ENCODE peak calls at places on chromosomes 11 and 22, in eight cellular contexts. One of them, this sample, is unnamed.

GRCh38 chr22:46587067-46587471 is 33.1 kb upstream of the GRAMD4 start:
- DNase-seq in body of pancreas: no peak
- DNase-seq in tibial artery: no peak
- DNase-seq in right lobe of liver: no peak
- DNase-seq in fibroblast of lung: no peak
- DNase-seq in stomach: no peak
- DNase-seq in CD4-positive, alpha-beta T cell: no peak
- DNase-seq in Peyer's patch: peak; percentile 70
- DNase-seq in this sample: no peak

GRCh38 chr22:44782286-44782830 is 30.0 kb downstream of the ARHGAP8 start:
- DNase-seq in body of pancreas: no peak
- DNase-seq in tibial artery: no peak
- DNase-seq in right lobe of liver: no peak
- DNase-seq in CD4-positive, alpha-beta T cell: no peak
- DNase-seq in Peyer's patch: no peak
- DNase-seq in fibroblast of lung: no peak
- DNase-seq in stomach: no peak
- DNase-seq in this sample: no peak

GRCh38 chr11:31809857-31810778 is 1.0 kb downstream of the PAX6 start:
- DNase-seq in tibial artery: no peak
- DNase-seq in CD4-positive, alpha-beta T cell: no peak
- DNase-seq in right lobe of liver: peak; percentile 26
- DNase-seq in body of pancreas: peak; percentile 36
- DNase-seq in fibroblast of lung: peak; percentile 52
- DNase-seq in stomach: no peak
- DNase-seq in Peyer's patch: no peak
- DNase-seq in this sample: no peak

GRCh38 chr22:26579331-26579886 is 10.5 kb downstream of the TPST2 start:
- DNase-seq in right lobe of liver: peak; percentile 29
- DNase-seq in tibial artery: no peak
- DNase-seq in body of pancreas: no peak
- DNase-seq in stomach: peak; percentile 35
- DNase-seq in Peyer's patch: peak; percentile 82
- DNase-seq in CD4-positive, alpha-beta T cell: peak; percentile 30
- DNase-seq in fibroblast of lung: no peak
- DNase-seq in this sample: no peak

GRCh38 chr11:132780051-132780450 is 752.2 kb downstream of the OPCML start:
- DNase-seq in stomach: no peak
- DNase-seq in tibial artery: no peak
- DNase-seq in CD4-positive, alpha-beta T cell: no peak
- DNase-seq in Peyer's patch: no peak
- DNase-seq in body of pancreas: no peak
- DNase-seq in right lobe of liver: no peak
- DNase-seq in fibroblast of lung: no peak
- DNase-seq in this sample: no peak

GRCh38 chr11:43327987-43328386 is 16.2 kb downstream of the API5 start:
- DNase-seq in stomach: peak; percentile 54
- DNase-seq in right lobe of liver: no peak
- DNase-seq in fibroblast of lung: peak; percentile 93
- DNase-seq in body of pancreas: peak; percentile 7
- DNase-seq in Peyer's patch: no peak
- DNase-seq in CD4-positive, alpha-beta T cell: no peak
- DNase-seq in tibial artery: no peak
- DNase-seq in this sample: no peak

GRCh38 chr11:117860139-117860538 is 16.3 kb downstream of the FXYD6 start:
- DNase-seq in right lobe of liver: no peak
- DNase-seq in stomach: peak; percentile 22
- DNase-seq in Peyer's patch: no peak
- DNase-seq in tibial artery: no peak
- DNase-seq in CD4-positive, alpha-beta T cell: no peak
- DNase-seq in body of pancreas: no peak
- DNase-seq in fibroblast of lung: no peak
- DNase-seq in this sample: no peak

GRCh38 chr22:20438066-20438677 is 547 bp upstream of the SCARF2 start:
- DNase-seq in fibroblast of lung: peak; percentile 64
- DNase-seq in right lobe of liver: no peak
- DNase-seq in CD4-positive, alpha-beta T cell: no peak
- DNase-seq in tibial artery: peak; percentile 77
- DNase-seq in body of pancreas: no peak
- DNase-seq in stomach: no peak
- DNase-seq in Peyer's patch: no peak
- DNase-seq in this sample: no peak

GRCh38 chr22:45678961-45679912 is 7.6 kb downstream of the ATXN10 start:
- DNase-seq in tibial artery: no peak
- DNase-seq in Peyer's patch: no peak
- DNase-seq in CD4-positive, alpha-beta T cell: no peak
- DNase-seq in body of pancreas: no peak
- DNase-seq in right lobe of liver: no peak
- DNase-seq in fibroblast of lung: peak; percentile 87
- DNase-seq in stomach: no peak
- DNase-seq in this sample: no peak

GRCh38 chr11:26626346-26626745 is 54.3 kb upstream of the MUC15 start:
- DNase-seq in CD4-positive, alpha-beta T cell: no peak
- DNase-seq in tibial artery: no peak
- DNase-seq in stomach: no peak
- DNase-seq in body of pancreas: no peak
- DNase-seq in right lobe of liver: no peak
- DNase-seq in fibroblast of lung: peak; percentile 6
- DNase-seq in Peyer's patch: no peak
- DNase-seq in this sample: no peak

GRCh38 chr11:36126703-36127102 is 162.5 kb downstream of the COMMD9 start:
- DNase-seq in tibial artery: no peak
- DNase-seq in fibroblast of lung: no peak
- DNase-seq in right lobe of liver: no peak
- DNase-seq in CD4-positive, alpha-beta T cell: no peak
- DNase-seq in stomach: no peak
- DNase-seq in Peyer's patch: no peak
- DNase-seq in body of pancreas: no peak
- DNase-seq in this sample: no peak

GRCh38 chr11:111334495-111335123 is 36.3 kb downstream of the POU2AF3 start:
- DNase-seq in CD4-positive, alpha-beta T cell: no peak
- DNase-seq in fibroblast of lung: peak; percentile 30
- DNase-seq in body of pancreas: peak; percentile 76
- DNase-seq in stomach: peak; percentile 88
- DNase-seq in Peyer's patch: no peak
- DNase-seq in tibial artery: no peak
- DNase-seq in right lobe of liver: peak; percentile 71
- DNase-seq in this sample: no peak

GRCh38 chr11:41989173-41989572 is 529.7 kb upstream of the LRRC4C start:
- DNase-seq in right lobe of liver: no peak
- DNase-seq in stomach: no peak
- DNase-seq in Peyer's patch: no peak
- DNase-seq in CD4-positive, alpha-beta T cell: no peak
- DNase-seq in fibroblast of lung: peak; percentile 14
- DNase-seq in body of pancreas: no peak
- DNase-seq in tibial artery: no peak
- DNase-seq in this sample: no peak

GRCh38 chr22:17871726-17872458 is 97.6 kb upstream of the BID start:
- DNase-seq in body of pancreas: no peak
- DNase-seq in Peyer's patch: no peak
- DNase-seq in stomach: no peak
- DNase-seq in tibial artery: no peak
- DNase-seq in fibroblast of lung: no peak
- DNase-seq in CD4-positive, alpha-beta T cell: no peak
- DNase-seq in right lobe of liver: no peak
- DNase-seq in this sample: no peak

GRCh38 chr11:124415356-124415923 is 9.2 kb downstream of the OR8B4 start:
- DNase-seq in stomach: no peak
- DNase-seq in right lobe of liver: no peak
- DNase-seq in body of pancreas: no peak
- DNase-seq in fibroblast of lung: peak; percentile 40
- DNase-seq in Peyer's patch: no peak
- DNase-seq in CD4-positive, alpha-beta T cell: no peak
- DNase-seq in tibial artery: no peak
- DNase-seq in this sample: no peak

DNA sequence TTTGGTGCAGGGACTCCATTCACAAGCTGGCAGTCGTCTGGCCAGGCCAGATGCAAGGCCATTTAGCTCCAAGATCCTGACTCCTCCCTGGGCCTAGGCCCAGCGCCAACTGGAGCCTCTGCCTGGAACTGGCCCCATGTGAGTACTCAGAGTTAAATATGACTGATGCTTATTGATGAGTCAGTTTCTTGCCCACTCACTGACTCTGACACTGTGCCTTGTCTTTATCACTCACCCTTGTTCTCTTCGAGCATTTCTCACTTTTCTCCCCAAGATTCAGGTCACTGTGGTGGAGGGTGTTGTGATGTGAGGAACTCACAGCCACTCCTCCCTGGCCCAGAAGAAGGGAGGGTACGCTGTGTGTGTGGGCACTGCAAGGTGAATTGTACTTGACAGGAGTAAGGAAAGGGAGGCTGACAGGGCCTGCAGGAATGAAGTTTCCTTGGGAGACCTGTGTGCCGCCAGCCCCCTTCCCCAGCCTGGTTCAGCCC is 23.2 kb upstream of the ST3GAL4 start:
- DNase-seq in body of pancreas: peak; percentile 29
- DNase-seq in CD4-positive, alpha-beta T cell: no peak
- DNase-seq in stomach: no peak
- DNase-seq in Peyer's patch: no peak
- DNase-seq in tibial artery: peak; percentile 81
- DNase-seq in fibroblast of lung: peak; percentile 88
- DNase-seq in right lobe of liver: peak; percentile 63
- DNase-seq in this sample: no peak
- TF ChIP-seq CTCF in body of pancreas: no peak
- TF ChIP-seq CTCF in CD4-positive, alpha-beta T cell: no peak
- TF ChIP-seq CTCF in stomach: no peak
- TF ChIP-seq CTCF in Peyer's patch: no peak
- TF ChIP-seq CTCF in tibial artery: no peak
- TF ChIP-seq CTCF in fibroblast of lung: no peak
- TF ChIP-seq CTCF in right lobe of liver: no peak
- TF ChIP-seq CTCF in this sample: no peak

GRCh38 chr11:17351510-17352176 is at the start of gene NCR3LG1:
- DNase-seq in tibial artery: peak; percentile 83
- DNase-seq in CD4-positive, alpha-beta T cell: peak; percentile 63
- DNase-seq in stomach: peak; percentile 68
- DNase-seq in body of pancreas: peak; percentile 58
- DNase-seq in fibroblast of lung: peak; percentile 64
- DNase-seq in right lobe of liver: peak; percentile 73
- DNase-seq in Peyer's patch: peak; percentile 49
- DNase-seq in this sample: no peak

GRCh38 chr11:17353228-17354021 is 1.8 kb downstream of the NCR3LG1 start:
- DNase-seq in body of pancreas: peak; percentile 75
- DNase-seq in fibroblast of lung: peak; percentile 83
- DNase-seq in tibial artery: peak; percentile 79
- DNase-seq in right lobe of liver: peak; percentile 81
- DNase-seq in CD4-positive, alpha-beta T cell: peak; percentile 26
- DNase-seq in stomach: peak; percentile 73
- DNase-seq in Peyer's patch: peak; percentile 38
- DNase-seq in this sample: peak; percentile 40

GRCh38 chr11:17350455-17351170 is 987 bp upstream of the NCR3LG1 start:
- DNase-seq in Peyer's patch: no peak
- DNase-seq in body of pancreas: no peak
- DNase-seq in CD4-positive, alpha-beta T cell: no peak
- DNase-seq in stomach: no peak
- DNase-seq in tibial artery: no peak
- DNase-seq in right lobe of liver: no peak
- DNase-seq in fibroblast of lung: no peak
- DNase-seq in this sample: no peak

GRCh38 chr11:17352925-17353227 is 1.3 kb downstream of the NCR3LG1 start:
- DNase-seq in tibial artery: peak; percentile 69
- DNase-seq in Peyer's patch: peak; percentile 33
- DNase-seq in stomach: peak; percentile 54
- DNase-seq in right lobe of liver: peak; percentile 54
- DNase-seq in body of pancreas: peak; percentile 52
- DNase-seq in fibroblast of lung: peak; percentile 41
- DNase-seq in CD4-positive, alpha-beta T cell: no peak
- DNase-seq in this sample: peak; percentile 13

GRCh38 chr11:17351171-17351509 is 460 bp upstream of the NCR3LG1 start:
- DNase-seq in right lobe of liver: no peak
- DNase-seq in tibial artery: no peak
- DNase-seq in Peyer's patch: no peak
- DNase-seq in stomach: no peak
- DNase-seq in CD4-positive, alpha-beta T cell: no peak
- DNase-seq in fibroblast of lung: no peak
- DNase-seq in body of pancreas: no peak
- DNase-seq in this sample: no peak
- TF ChIP-seq CTCF in right lobe of liver: no peak
- TF ChIP-seq CTCF in tibial artery: no peak
- TF ChIP-seq CTCF in Peyer's patch: no peak
- TF ChIP-seq CTCF in stomach: no peak
- TF ChIP-seq CTCF in CD4-positive, alpha-beta T cell: peak; percentile 26
- TF ChIP-seq CTCF in fibroblast of lung: no peak
- TF ChIP-seq CTCF in body of pancreas: peak; percentile 9
- TF ChIP-seq CTCF in this sample: peak; percentile 17

GRCh38 chr11:57180141-57180561 is 1.6 kb upstream of the LRRC55 start:
- DNase-seq in stomach: no peak
- DNase-seq in CD4-positive, alpha-beta T cell: no peak
- DNase-seq in Peyer's patch: no peak
- DNase-seq in fibroblast of lung: no peak
- DNase-seq in right lobe of liver: no peak
- DNase-seq in body of pancreas: no peak
- DNase-seq in tibial artery: no peak
- DNase-seq in this sample: no peak
- TF ChIP-seq CTCF in stomach: no peak
- TF ChIP-seq CTCF in CD4-positive, alpha-beta T cell: no peak
- TF ChIP-seq CTCF in Peyer's patch: no peak
- TF ChIP-seq CTCF in fibroblast of lung: no peak
- TF ChIP-seq CTCF in right lobe of liver: no peak
- TF ChIP-seq CTCF in body of pancreas: no peak
- TF ChIP-seq CTCF in tibial artery: no peak
- TF ChIP-seq CTCF in this sample: no peak

GRCh38 chr11:8297781-8298440 is 34.2 kb upstream of the LMO1 start:
- DNase-seq in stomach: peak; percentile 8
- DNase-seq in right lobe of liver: no peak
- DNase-seq in fibroblast of lung: no peak
- DNase-seq in tibial artery: peak; percentile 35
- DNase-seq in Peyer's patch: no peak
- DNase-seq in CD4-positive, alpha-beta T cell: no peak
- DNase-seq in body of pancreas: no peak
- DNase-seq in this sample: no peak

GRCh38 chr11:8298801-8299786 is 35.4 kb upstream of the LMO1 start:
- DNase-seq in stomach: peak; percentile 13
- DNase-seq in right lobe of liver: no peak
- DNase-seq in tibial artery: peak; percentile 51
- DNase-seq in CD4-positive, alpha-beta T cell: no peak
- DNase-seq in Peyer's patch: no peak
- DNase-seq in body of pancreas: no peak
- DNase-seq in fibroblast of lung: no peak
- DNase-seq in this sample: no peak

GRCh38 chr11:8296872-8297271 is 33.2 kb upstream of the LMO1 start:
- DNase-seq in tibial artery: peak; percentile 35
- DNase-seq in right lobe of liver: no peak
- DNase-seq in stomach: no peak
- DNase-seq in CD4-positive, alpha-beta T cell: no peak
- DNase-seq in fibroblast of lung: no peak
- DNase-seq in body of pancreas: no peak
- DNase-seq in Peyer's patch: no peak
- DNase-seq in this sample: no peak

GRCh38 chr11:8296203-8296602 is 32.5 kb upstream of the LMO1 start:
- DNase-seq in right lobe of liver: no peak
- DNase-seq in CD4-positive, alpha-beta T cell: no peak
- DNase-seq in Peyer's patch: no peak
- DNase-seq in tibial artery: no peak
- DNase-seq in body of pancreas: no peak
- DNase-seq in stomach: no peak
- DNase-seq in fibroblast of lung: no peak
- DNase-seq in this sample: no peak

DNA sequence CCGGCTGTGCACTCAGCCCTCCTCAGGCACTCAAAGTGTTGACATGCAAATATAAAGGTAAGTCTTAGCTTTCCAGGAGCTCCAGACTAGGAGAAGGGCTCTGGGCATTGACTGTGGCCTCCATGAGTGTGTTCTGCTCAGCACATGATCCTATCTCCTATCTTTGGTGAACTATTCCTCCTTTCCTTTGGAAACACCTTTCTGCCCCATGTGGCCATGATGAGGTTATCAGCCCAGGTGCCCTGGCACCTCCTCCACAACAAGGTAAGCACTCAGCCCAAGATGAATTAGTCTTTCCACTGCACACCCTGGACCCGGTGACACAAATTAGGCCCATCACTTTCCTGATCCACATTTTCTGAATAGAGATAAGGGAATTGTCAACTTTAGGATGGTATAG is 37.9 kb upstream of the LMO1 start:
- DNase-seq in CD4-positive, alpha-beta T cell: no peak
- DNase-seq in fibroblast of lung: no peak
- DNase-seq in stomach: no peak
- DNase-seq in tibial artery: peak; percentile 21
- DNase-seq in body of pancreas: no peak
- DNase-seq in right lobe of liver: no peak
- DNase-seq in Peyer's patch: no peak
- DNase-seq in this sample: no peak
- TF ChIP-seq CTCF in CD4-positive, alpha-beta T cell: no peak
- TF ChIP-seq CTCF in fibroblast of lung: no peak
- TF ChIP-seq CTCF in stomach: no peak
- TF ChIP-seq CTCF in tibial artery: no peak
- TF ChIP-seq CTCF in body of pancreas: no peak
- TF ChIP-seq CTCF in right lobe of liver: no peak
- TF ChIP-seq CTCF in Peyer's patch: no peak
- TF ChIP-seq CTCF in this sample: no peak

This sample was measured in progenitor cell of endocrine pancreas.